ENCODE peak calls at places on chromosomes 2 and 18, in seven cellular contexts. B, E, M, U, N, P and V are unnamed samples.

GRCh38 chr18:32362484-32362883 is 108.2 kb downstream of the GAREM1 start:
- DNase-seq in B (no peak), E (no peak), M (no peak), U (no peak), N (no peak), P (no peak), V (no peak)

GRCh38 chr2:9473985-9474360 is 378 bp upstream of the IAH1 start:
- DNase-seq in B (no peak), E (peak; percentile 58), M (peak; percentile 35), U (no peak), N (no peak), P (no peak), V (peak; percentile 32)

GRCh38 chr2:202018950-202019349 is 14.7 kb upstream of the FZD7 start:
- DNase-seq in B (no peak), E (no peak), M (no peak), U (no peak), N (no peak), P (no peak), V (no peak)

GRCh38 chr2:85288244-85288725 is 39.5 kb downstream of the TGOLN2 start:
- DNase-seq in B (no peak), E (no peak), M (no peak), U (peak; percentile 86), N (no peak), P (no peak), V (no peak)

GRCh38 chr2:134601266-134601665 is 117.5 kb downstream of the TMEM163 start:
- DNase-seq in B (no peak), E (no peak), M (no peak), U (no peak), N (no peak), P (no peak), V (no peak)

GRCh38 chr2:19786408-19787058 is 115.2 kb downstream of the TTC32 start:
- DNase-seq in B (no peak), E (no peak), M (no peak), U (peak; percentile 59), N (no peak), P (no peak), V (no peak)

GRCh38 chr2:201261471-201261870 is 1.1 kb downstream of the CASP8 start:
- DNase-seq in B (peak; percentile 51), E (no peak), M (no peak), U (no peak), N (no peak), P (no peak), V (no peak)

GRCh38 chr2:137912358-137912757 is 51.9 kb upstream of the HNMT start:
- DNase-seq in B (no peak), E (no peak), M (no peak), U (no peak), N (no peak), P (no peak), V (no peak)